ENCODE peak calls at places on chromosomes 1 and 21, in nine cellular contexts. M is substantia nigra; J is stimulated activated CD8-positive, alpha-beta memory T cell treated with anti-CD3 and anti-CD28 coated beads, Interleukin-4, amount 100 ng/mL, for 48 hours; C is HTR-8/SVneo; N is AG08395; R is fibroblast of the aortic adventitia; X is RCC 7860; D is stromal cell of bone marrow; O is iPS-NIHi11. W is an unnamed sample.

GRCh38 chr1:171506525-171507304 is 21.4 kb downstream of the PRRC2C start:
- DNase-seq in M (no peak), J (no peak), C (no peak), N (no peak), R (peak), X (no peak), D (no peak), O (no peak), W (no peak)

GRCh38 chr21:34092241-34092921 is 19.0 kb downstream of the MRPS6 start:
- DNase-seq in M (no peak), J (no peak), C (no peak), N (no peak), R (no peak), X (no peak), D (no peak), O (no peak), W (no peak)

GRCh38 chr21:46160563-46161179 is 5.3 kb upstream of the FTCD start:
- DNase-seq in M (no peak), J (peak), C (no peak), N (no peak), R (no peak), X (no peak), D (no peak), O (no peak), W (no peak)

GRCh38 chr1:44566281-44567046 is 107.8 kb downstream of the TMEM53 start:
- DNase-seq in M (no peak), J (no peak), C (no peak), N (no peak), R (no peak), X (no peak), D (no peak), O (no peak), W (no peak)

GRCh38 chr1:57719274-57719673 is 295.4 kb upstream of the DAB1 start:
- DNase-seq in M (no peak), J (no peak), C (no peak), N (no peak), R (no peak), X (no peak), D (no peak), O (no peak), W (no peak)

GRCh38 chr1:200907611-200908097 is 13.0 kb downstream of the INAVA start:
- DNase-seq in M (no peak), J (no peak), C (no peak), N (no peak), R (no peak), X (peak), D (peak), O (no peak), W (no peak)

GRCh38 chr1:236759252-236759859 is 35.7 kb upstream of the MTR start:
- DNase-seq in M (no peak), J (no peak), C (peak), N (peak), R (peak), X (peak), D (peak), O (peak), W (peak)

GRCh38 chr1:219772265-219773036 is 155.9 kb downstream of the SLC30A10 start:
- DNase-seq in M (no peak), J (no peak), C (no peak), N (no peak), R (no peak), X (peak), D (no peak), O (no peak), W (no peak)

GRCh38 chr21:29403922-29404538 is 105.3 kb downstream of the BACH1 start:
- DNase-seq in M (no peak), J (no peak), C (no peak), N (no peak), R (peak), X (no peak), D (no peak), O (no peak), W (no peak)

GRCh38 chr1:159207774-159208459 is 3.2 kb downstream of the ACKR1 start:
- DNase-seq in M (peak), J (no peak), C (no peak), N (no peak), R (no peak), X (no peak), D (no peak), O (peak), W (no peak)

GRCh38 chr1:179129702-179130473 is 48.0 kb downstream of the TOR3A start:
- DNase-seq in M (no peak), J (no peak), C (no peak), N (peak), R (peak), X (peak), D (no peak), O (no peak), W (no peak)

GRCh38 chr1:216462061-216462775 is 39.0 kb upstream of the USH2A start:
- DNase-seq in M (no peak), J (no peak), C (no peak), N (no peak), R (peak), X (peak), D (no peak), O (no peak), W (no peak)

W was measured in T-helper 1 cell.